ENCODE peak calls at places on chromosome 18, in six cellular contexts. R is lower lobe of right lung; N is CD8-positive, alpha-beta T cell; Q is K562; T is tibial nerve; U is fibroblast of lung. I is an unnamed sample.
A peak's percentile ranks its signal among the peaks of the same experiment; 100 is the strongest.

GRCh38 chr18:44914028-44914427 is 233.3 kb downstream of the SETBP1 start:
- DNase-seq in R (no peak), N (no peak), Q (no peak), T (no peak), U (no peak), I (no peak)

GRCh38 chr18:8991131-8991530 is 111.4 kb upstream of the NDUFV2 start:
- DNase-seq in R (no peak), N (no peak), Q (no peak), T (no peak), U (peak; percentile 27), I (no peak)

GRCh38 chr18:72811047-72811446 is 56.7 kb downstream of the NETO1 start:
- DNase-seq in R (no peak), N (no peak), Q (no peak), T (no peak), U (no peak), I (no peak)

GRCh38 chr18:23188391-23188790 is 53.1 kb downstream of the CABLES1 start:
- DNase-seq in R (no peak), N (no peak), Q (no peak), T (no peak), U (no peak), I (no peak)

GRCh38 chr18:73707035-73707434 is 440.6 kb downstream of the FBXO15 start:
- DNase-seq in R (no peak), N (no peak), Q (no peak), T (no peak), U (peak; percentile 54), I (no peak)

GRCh38 chr18:22005191-22005824 is 164.1 kb upstream of the GATA6 start:
- DNase-seq in R (no peak), N (no peak), Q (no peak), T (no peak), U (peak; percentile 17), I (no peak)

GRCh38 chr18:61556316-61556715 is 223.1 kb downstream of the CDH20 start:
- DNase-seq in R (no peak), N (no peak), Q (no peak), T (no peak), U (no peak), I (no peak)

GRCh38 chr18:49612515-49613033 is 50.7 kb downstream of the LIPG start:
- DNase-seq in R (no peak), N (no peak), Q (no peak), T (no peak), U (no peak), I (no peak)

GRCh38 chr18:13451208-13451530 is 232.6 kb downstream of the LDLRAD4 start:
- DNase-seq in R (no peak), N (no peak), Q (no peak), T (no peak), U (no peak), I (no peak)

GRCh38 chr18:23357992-23358594 is 95.0 kb upstream of the RIOK3 start:
- DNase-seq in R (peak; percentile 46), N (no peak), Q (no peak), T (peak; percentile 41), U (peak; percentile 40), I (no peak)

GRCh38 chr18:22710628-22711380 is 222.3 kb upstream of the RBBP8 start:
- DNase-seq in R (no peak), N (no peak), Q (no peak), T (no peak), U (peak; percentile 84), I (no peak)

GRCh38 chr18:23684515-23685197 is 4.6 kb upstream of the LAMA3 start:
- DNase-seq in R (no peak), N (no peak), Q (no peak), T (no peak), U (peak; percentile 42), I (no peak)

GRCh38 chr18:23924813-23925212 is 89.7 kb upstream of the TTC39C start:
- DNase-seq in R (no peak), N (no peak), Q (no peak), T (no peak), U (peak; percentile 72), I (no peak)

GRCh38 chr18:74623047-74623816 is 25.6 kb downstream of the ZNF407 start:
- DNase-seq in R (no peak), N (peak; percentile 39), Q (no peak), T (no peak), U (no peak), I (no peak)

GRCh38 chr18:12239426-12239825 is 14.7 kb upstream of the CIDEA start:
- DNase-seq in R (no peak), N (no peak), Q (peak; percentile 2), T (no peak), U (peak; percentile 47), I (no peak)

GRCh38 chr18:59846814-59847490 is 52.8 kb upstream of the PMAIP1 start:
- DNase-seq in R (no peak), N (no peak), Q (no peak), T (no peak), U (peak; percentile 41), I (no peak)

GRCh38 chr18:32242395-32242794 is 52.6 kb downstream of the MEP1B start:
- DNase-seq in R (no peak), N (no peak), Q (no peak), T (no peak), U (no peak), I (no peak)

GRCh38 chr18:55396979-55397378 is 191.0 kb downstream of the TCF4 start:
- DNase-seq in R (no peak), N (no peak), Q (no peak), T (no peak), U (peak; percentile 50), I (no peak)
- H3K27ac ChIP-seq in R (no peak overlapping the region), N (no peak overlapping the region), Q (no peak overlapping the region), T (no peak overlapping the region), U (no peak overlapping the region), I (no peak overlapping the region)

GRCh38 chr18:26159353-26159752 is 25.7 kb downstream of the PSMA8 start:
- DNase-seq in R (no peak), N (no peak), Q (no peak), T (no peak), U (no peak), I (no peak)
- TF ChIP-seq CTCF in R (no peak), N (peak; percentile 57), Q (no peak), T (no peak), U (no peak), I (peak; percentile 36)

DNA sequence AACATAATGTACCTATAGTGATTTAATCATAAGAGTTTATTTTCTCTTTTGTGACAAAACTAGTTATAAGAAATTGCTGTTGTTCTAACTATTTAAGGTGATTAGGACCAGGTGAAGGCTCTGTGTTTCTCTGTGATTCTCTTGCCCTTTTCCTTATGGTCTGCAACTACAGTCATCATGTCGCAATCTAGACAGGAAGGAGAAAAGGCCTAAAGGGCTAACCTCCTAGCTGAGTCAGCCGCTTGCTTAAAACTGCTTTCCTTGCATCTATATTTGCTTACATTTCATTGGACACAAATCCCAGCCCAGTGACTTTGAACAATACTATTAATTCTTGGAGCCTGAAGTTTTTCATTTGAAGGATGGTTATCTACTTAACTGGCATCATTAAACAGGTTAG is 93.1 kb downstream of the PIK3C3 start:
- DNase-seq in R (no peak), N (no peak), Q (no peak), T (no peak), U (peak; percentile 87), I (no peak)
- H3K27ac ChIP-seq in R (no peak overlapping the region), N (no peak overlapping the region), Q (no peak overlapping the region), T (no peak overlapping the region), U (peak overlapping the region; percentile 53), I (peak overlapping the region; percentile 58)

GRCh38 chr18:48345596-48345995 is 63.6 kb downstream of the ZBTB7C start:
- DNase-seq in R (no peak), N (no peak), Q (no peak), T (no peak), U (no peak), I (no peak)
- TF ChIP-seq CTCF in R (peak; percentile 22), N (no peak), Q (no peak), T (no peak), U (peak; percentile 51), I (peak; percentile 63)

GRCh38 chr18:40911582-40912254 is 1043.3 kb upstream of the PIK3C3 start:
- DNase-seq in R (no peak), N (no peak), Q (no peak), T (no peak), U (peak; percentile 30), I (no peak)
- H3K27ac ChIP-seq in R (no peak overlapping the region), N (no peak overlapping the region), Q (no peak overlapping the region), T (no peak overlapping the region), U (no peak overlapping the region), I (no peak overlapping the region)

DNA sequence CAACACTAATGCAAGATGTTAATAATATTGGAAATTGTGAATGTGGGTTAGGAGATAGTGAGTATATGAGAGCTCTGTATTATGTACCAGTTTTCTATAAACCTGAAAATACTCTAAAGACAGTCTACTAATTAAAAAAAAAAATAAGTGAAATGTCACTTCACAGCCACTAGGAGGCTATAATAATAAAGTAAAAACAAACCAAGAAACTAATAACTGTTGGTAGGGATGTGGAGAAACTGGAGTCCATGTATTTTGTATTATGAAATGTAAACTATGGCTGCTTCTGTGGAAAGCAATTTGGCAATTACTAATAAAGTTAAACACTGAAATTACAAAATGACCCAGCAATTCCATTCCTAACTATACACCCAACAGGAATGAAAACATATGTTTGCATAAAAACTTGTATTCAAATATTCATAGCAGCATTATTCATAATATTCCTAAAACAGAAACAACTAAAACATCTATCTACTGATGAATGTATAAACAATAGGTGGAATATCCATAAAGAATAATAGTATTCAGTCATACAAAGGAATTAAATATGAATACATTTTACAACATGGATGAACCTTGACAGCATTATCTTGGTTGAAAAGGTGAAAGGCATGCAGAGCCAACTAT is 36.2 kb downstream of the CCDC178 start:
- DNase-seq in R (no peak), N (no peak), Q (no peak), T (no peak), U (no peak), I (no peak)
- TF ChIP-seq CTCF in R (no peak), N (no peak), Q (no peak), T (no peak), U (peak; percentile 35), I (peak; percentile 54)

GRCh38 chr18:7230646-7231349 is at the start of gene LRRC30:
- DNase-seq in R (no peak), N (no peak), Q (no peak), T (no peak), U (no peak), I (no peak)
- H3K27ac ChIP-seq in R (no peak within 1 kb of the TSS), N (no peak within 1 kb of the TSS), Q (no peak within 1 kb of the TSS), T (no peak within 1 kb of the TSS), U (no peak within 1 kb of the TSS), I (no peak within 1 kb of the TSS)

DNA sequence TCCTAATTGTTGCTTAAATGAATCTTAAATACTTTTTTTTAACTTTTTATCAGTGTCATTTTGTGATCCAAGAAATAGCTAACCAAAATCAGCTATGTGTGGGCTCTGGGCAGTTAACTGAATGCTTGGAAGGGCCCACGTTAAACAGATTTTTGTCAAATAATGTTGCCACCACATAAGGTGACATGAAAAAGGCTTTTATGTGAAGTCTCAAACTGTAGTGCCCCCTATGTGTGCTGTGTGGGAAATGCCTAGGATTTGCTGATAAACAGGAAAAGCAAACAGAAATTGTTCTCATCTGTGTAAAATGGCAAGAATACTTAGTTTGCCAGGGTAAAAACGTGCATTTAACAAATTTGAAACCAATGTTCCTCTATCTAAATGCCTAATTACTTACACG is 242.2 kb downstream of the ZNF516 start:
- DNase-seq in R (no peak), N (no peak), Q (no peak), T (no peak), U (no peak), I (no peak)
- TF ChIP-seq CTCF in R (no peak), N (no peak), Q (peak; percentile 40), T (no peak), U (peak; percentile 65), I (peak; percentile 22)

GRCh38 chr18:3218817-3219216 is 951 bp downstream of the MYOM1 start:
- DNase-seq in R (no peak), N (no peak), Q (no peak), T (no peak), U (no peak), I (no peak)
- H3K27ac ChIP-seq in R (no peak overlapping the region), N (no peak overlapping the region), Q (no peak overlapping the region), T (peak overlapping the region; percentile 21), U (no peak overlapping the region), I (no peak overlapping the region)

I was measured in RWPE2.